ENCODE peak calls at places on chromosome 12, in five cellular contexts. One of them, this sample, is unnamed.
A peak's percentile ranks its signal among the peaks of the same experiment; 100 is the strongest.

GRCh38 chr12:116152268-116152667 is 125.2 kb downstream of the MED13L start:
- DNase-seq in brain microvascular endothelial cell: peak; percentile 94
- DNase-seq in AG10803: peak; percentile 83
- DNase-seq in Jurkat, Clone E6-1: no peak
- DNase-seq in lower leg skin: no peak
- DNase-seq in this sample: peak; percentile 71

GRCh38 chr12:94558612-94559011 is 91.7 kb downstream of the TMCC3 start:
- DNase-seq in brain microvascular endothelial cell: no peak
- DNase-seq in AG10803: no peak
- DNase-seq in Jurkat, Clone E6-1: no peak
- DNase-seq in lower leg skin: peak; percentile 7
- DNase-seq in this sample: no peak

GRCh38 chr12:124940393-124941169 is 26.1 kb upstream of the UBC start:
- DNase-seq in brain microvascular endothelial cell: peak; percentile 88
- DNase-seq in AG10803: peak; percentile 88
- DNase-seq in Jurkat, Clone E6-1: peak; percentile 89
- DNase-seq in lower leg skin: peak; percentile 98
- DNase-seq in this sample: peak; percentile 74

GRCh38 chr12:93243689-93244513 is 133.8 kb upstream of the NUDT4 start:
- DNase-seq in brain microvascular endothelial cell: no peak
- DNase-seq in AG10803: peak; percentile 86
- DNase-seq in Jurkat, Clone E6-1: peak; percentile 89
- DNase-seq in lower leg skin: no peak
- DNase-seq in this sample: peak; percentile 45

GRCh38 chr12:49763006-49763591 is 21.7 kb downstream of the TMBIM6 start:
- DNase-seq in brain microvascular endothelial cell: peak; percentile 63
- DNase-seq in AG10803: peak; percentile 40
- DNase-seq in Jurkat, Clone E6-1: peak; percentile 93
- DNase-seq in lower leg skin: peak; percentile 94
- DNase-seq in this sample: no peak

GRCh38 chr12:116450406-116450910 is 108.7 kb upstream of the MAP1LC3B2 start:
- DNase-seq in brain microvascular endothelial cell: no peak
- DNase-seq in AG10803: no peak
- DNase-seq in Jurkat, Clone E6-1: no peak
- DNase-seq in lower leg skin: no peak
- DNase-seq in this sample: no peak

GRCh38 chr12:117908411-117908810 is 60.4 kb downstream of the KSR2 start:
- DNase-seq in brain microvascular endothelial cell: no peak
- DNase-seq in AG10803: no peak
- DNase-seq in Jurkat, Clone E6-1: no peak
- DNase-seq in lower leg skin: no peak
- DNase-seq in this sample: no peak

GRCh38 chr12:87848248-87848868 is 180.8 kb downstream of the C12orf50 start:
- DNase-seq in brain microvascular endothelial cell: peak; percentile 67
- DNase-seq in AG10803: peak; percentile 58
- DNase-seq in Jurkat, Clone E6-1: peak; percentile 63
- DNase-seq in lower leg skin: no peak
- DNase-seq in this sample: peak; percentile 58

GRCh38 chr12:3004655-3005565 is 45.7 kb downstream of the TEAD4 start:
- DNase-seq in brain microvascular endothelial cell: no peak
- DNase-seq in AG10803: peak; percentile 6
- DNase-seq in Jurkat, Clone E6-1: no peak
- DNase-seq in lower leg skin: no peak
- DNase-seq in this sample: no peak

GRCh38 chr12:23099104-23099503 is 474.1 kb downstream of the ETNK1 start:
- DNase-seq in brain microvascular endothelial cell: no peak
- DNase-seq in AG10803: no peak
- DNase-seq in Jurkat, Clone E6-1: peak; percentile 10
- DNase-seq in lower leg skin: no peak
- DNase-seq in this sample: no peak

GRCh38 chr12:45671254-45671653 is 58.3 kb upstream of the ARID2 start:
- DNase-seq in brain microvascular endothelial cell: peak; percentile 50
- DNase-seq in AG10803: peak; percentile 68
- DNase-seq in Jurkat, Clone E6-1: no peak
- DNase-seq in lower leg skin: no peak
- DNase-seq in this sample: peak; percentile 21

GRCh38 chr12:112978163-112979081 is at the start of gene OAS2:
- DNase-seq in brain microvascular endothelial cell: peak; percentile 48
- DNase-seq in AG10803: peak; percentile 84
- DNase-seq in Jurkat, Clone E6-1: peak; percentile 88
- DNase-seq in lower leg skin: peak; percentile 89
- DNase-seq in this sample: no peak

GRCh38 chr12:130677957-130678558 is 38.0 kb downstream of the RIMBP2 start:
- DNase-seq in brain microvascular endothelial cell: no peak
- DNase-seq in AG10803: no peak
- DNase-seq in Jurkat, Clone E6-1: no peak
- DNase-seq in lower leg skin: no peak
- DNase-seq in this sample: no peak

GRCh38 chr12:12095016-12095415 is 24.3 kb downstream of the BCL2L14 start:
- DNase-seq in brain microvascular endothelial cell: peak; percentile 74
- DNase-seq in AG10803: no peak
- DNase-seq in Jurkat, Clone E6-1: no peak
- DNase-seq in lower leg skin: no peak
- DNase-seq in this sample: no peak

GRCh38 chr12:103880299-103881142 is 39.5 kb upstream of the NT5DC3 start:
- DNase-seq in brain microvascular endothelial cell: no peak
- DNase-seq in AG10803: no peak
- DNase-seq in Jurkat, Clone E6-1: peak; percentile 29
- DNase-seq in lower leg skin: no peak
- DNase-seq in this sample: no peak

GRCh38 chr12:124684971-124685688 is 117.7 kb upstream of the NCOR2 start:
- DNase-seq in brain microvascular endothelial cell: peak; percentile 51
- DNase-seq in AG10803: peak; percentile 77
- DNase-seq in Jurkat, Clone E6-1: no peak
- DNase-seq in lower leg skin: no peak
- DNase-seq in this sample: no peak

GRCh38 chr12:58915634-58916033 is 4.7 kb downstream of the LRIG3 start:
- DNase-seq in brain microvascular endothelial cell: peak; percentile 37
- DNase-seq in AG10803: peak; percentile 86
- DNase-seq in Jurkat, Clone E6-1: no peak
- DNase-seq in lower leg skin: no peak
- DNase-seq in this sample: no peak

GRCh38 chr12:86727151-86727550 is 471.0 kb upstream of the MGAT4C start:
- DNase-seq in brain microvascular endothelial cell: no peak
- DNase-seq in AG10803: peak; percentile 8
- DNase-seq in Jurkat, Clone E6-1: no peak
- DNase-seq in lower leg skin: no peak
- DNase-seq in this sample: peak; percentile 20

GRCh38 chr12:104456950-104457745 is 400 bp downstream of the CHST11 start:
- DNase-seq in brain microvascular endothelial cell: peak; percentile 73
- DNase-seq in AG10803: peak; percentile 64
- DNase-seq in Jurkat, Clone E6-1: no peak
- DNase-seq in lower leg skin: peak; percentile 91
- DNase-seq in this sample: peak; percentile 27

GRCh38 chr12:3160081-3160480 is 82.9 kb downstream of the TSPAN9 start:
- DNase-seq in brain microvascular endothelial cell: no peak
- DNase-seq in AG10803: peak; percentile 60
- DNase-seq in Jurkat, Clone E6-1: no peak
- DNase-seq in lower leg skin: no peak
- DNase-seq in this sample: no peak

GRCh38 chr12:50986961-50987737 is 34.8 kb downstream of the HIGD1C start:
- DNase-seq in brain microvascular endothelial cell: peak; percentile 48
- DNase-seq in AG10803: peak; percentile 62
- DNase-seq in Jurkat, Clone E6-1: peak; percentile 54
- DNase-seq in lower leg skin: no peak
- DNase-seq in this sample: peak; percentile 32

GRCh38 chr12:53049582-53050318 is at the start of gene TNS2:
- DNase-seq in brain microvascular endothelial cell: no peak
- DNase-seq in AG10803: peak; percentile 65
- DNase-seq in Jurkat, Clone E6-1: no peak
- DNase-seq in lower leg skin: peak; percentile 97
- DNase-seq in this sample: no peak

GRCh38 chr12:124551268-124552144 is 15.9 kb downstream of the NCOR2 start:
- DNase-seq in brain microvascular endothelial cell: no peak
- DNase-seq in AG10803: no peak
- DNase-seq in Jurkat, Clone E6-1: no peak
- DNase-seq in lower leg skin: no peak
- DNase-seq in this sample: no peak

GRCh38 chr12:113316155-113316554 is 18.8 kb downstream of the SLC8B1 start:
- DNase-seq in brain microvascular endothelial cell: no peak
- DNase-seq in AG10803: no peak
- DNase-seq in Jurkat, Clone E6-1: no peak
- DNase-seq in lower leg skin: no peak
- DNase-seq in this sample: no peak

GRCh38 chr12:124150176-124150575 is 144.7 kb upstream of the RFLNA start:
- DNase-seq in brain microvascular endothelial cell: no peak
- DNase-seq in AG10803: no peak
- DNase-seq in Jurkat, Clone E6-1: no peak
- DNase-seq in lower leg skin: no peak
- DNase-seq in this sample: no peak

GRCh38 chr12:5432011-5432400 is at the start of gene NTF3:
- DNase-seq in brain microvascular endothelial cell: no peak
- DNase-seq in AG10803: peak; percentile 73
- DNase-seq in Jurkat, Clone E6-1: peak; percentile 20
- DNase-seq in lower leg skin: peak; percentile 86
- DNase-seq in this sample: peak; percentile 39